ENCODE peak calls at places on chromosome 18, in four cellular contexts. F, N, R and O are unnamed samples.

GRCh38 chr18:58700209-58700608 is 28.9 kb downstream of the MALT1 start:
- DNase-seq in R (no peak), N (no peak), F (no peak), O (no peak)

GRCh38 chr18:273525-273924 is 5.7 kb upstream of the THOC1 start:
- DNase-seq in F (no peak), N (no peak), R (no peak), O (no peak)

GRCh38 chr18:42745931-42746330 is 369.6 kb downstream of the RIT2 start:
- DNase-seq in N (no peak), F (no peak), R (no peak), O (no peak)

GRCh38 chr18:48308027-48308635 is 101.1 kb downstream of the ZBTB7C start:
- DNase-seq in N (no peak), F (no peak), R (no peak), O (no peak)

GRCh38 chr18:48942554-48943261 is 8.1 kb downstream of the SMAD7 start:
- DNase-seq in N (no peak), F (peak; percentile 83), R (peak; percentile 60), O (no peak)

GRCh38 chr18:72866901-72867701 is 686 bp downstream of the NETO1 start:
- DNase-seq in F (no peak), R (peak; percentile 67), N (no peak), O (no peak)

GRCh38 chr18:9101730-9102390 is 639 bp upstream of the NDUFV2 start:
- DNase-seq in N (peak; percentile 45), R (no peak), F (peak; percentile 82), O (no peak)

GRCh38 chr18:59041819-59042476 is 97.7 kb upstream of the SEC11C start:
- DNase-seq in F (no peak), N (no peak), R (no peak), O (no peak)

GRCh38 chr18:51301376-51301775 is 103.9 kb upstream of the MEX3C start:
- DNase-seq in N (no peak), F (no peak), R (no peak), O (no peak)

GRCh38 chr18:34122724-34123334 is 101.9 kb downstream of the NOL4 start:
- DNase-seq in R (peak; percentile 26), N (peak; percentile 55), F (peak; percentile 56), O (peak; percentile 66)

GRCh38 chr18:9810994-9811393 is 74.8 kb upstream of the TXNDC2 start:
- DNase-seq in R (no peak), N (no peak), F (no peak), O (no peak)

GRCh38 chr18:7234061-7234460 is 3.2 kb downstream of the LRRC30 start:
- DNase-seq in F (no peak), R (no peak), N (no peak), O (no peak)

GRCh38 chr18:32771169-32771751 is 1.6 kb downstream of the KLHL14 start:
- DNase-seq in R (peak; percentile 55), N (peak; percentile 16), F (no peak), O (peak; percentile 82)

GRCh38 chr18:5987217-5987616 is 91.9 kb upstream of the TMEM200C start:
- DNase-seq in F (no peak), R (no peak), N (no peak), O (no peak)

GRCh38 chr18:40168026-40168425 is 1787.0 kb upstream of the PIK3C3 start:
- DNase-seq in N (no peak), F (no peak), R (no peak), O (no peak)

GRCh38 chr18:7524786-7525185 is 42.3 kb upstream of the PTPRM start:
- DNase-seq in N (no peak), F (peak; percentile 44), R (no peak), O (no peak)

GRCh38 chr18:12255626-12256026 is 1.5 kb downstream of the CIDEA start:
- DNase-seq in F (no peak), R (no peak), N (no peak), O (no peak)

GRCh38 chr18:22831441-22831904 is 101.7 kb upstream of the RBBP8 start:
- DNase-seq in N (no peak), R (no peak), F (peak; percentile 83), O (no peak)